ENCODE peak calls at places on chromosomes 16 and 17, in nine cellular contexts. B is CD8-positive, alpha-beta T cell; D is BE2C; C is upper lobe of right lung; K is fibroblast of lung; R is stomach; S is neural progenitor cell; H is cardiac muscle cell; L is RWPE2. G is an unnamed sample.

GRCh38 chr17:70604854-70605253 is 435.5 kb downstream of the KCNJ2 start:
- DNase-seq in B (no peak), D (no peak), C (no peak), K (no peak), R (no peak), S (peak; percentile 28), H (no peak), L (no peak), G (no peak)

GRCh38 chr17:67157732-67158639 is 87.0 kb downstream of the HELZ start:
- DNase-seq in B (no peak), D (peak; percentile 64), C (no peak), K (peak; percentile 22), R (no peak), S (peak; percentile 9), H (peak; percentile 58), L (no peak), G (no peak)

GRCh38 chr16:31221357-31222160 is 4.6 kb upstream of the PYDC1 start:
- DNase-seq in B (no peak), D (no peak), C (no peak), K (no peak), R (no peak), S (no peak), H (no peak), L (no peak), G (no peak)

GRCh38 chr17:19769946-19770652 is 22.0 kb upstream of the ALDH3A1 start:
- DNase-seq in B (no peak), D (no peak), C (no peak), K (peak; percentile 68), R (no peak), S (no peak), H (peak; percentile 54), L (no peak), G (peak; percentile 38)

GRCh38 chr16:22322021-22322471 is 24.8 kb downstream of the POLR3E start:
- DNase-seq in B (no peak), D (no peak), C (peak; percentile 51), K (no peak), R (no peak), S (no peak), H (no peak), L (no peak), G (no peak)

GRCh38 chr16:9102379-9102778 is 10.9 kb downstream of the HAPSTR1 start:
- DNase-seq in B (no peak), D (no peak), C (no peak), K (peak; percentile 94), R (no peak), S (no peak), H (peak; percentile 75), L (no peak), G (no peak)

GRCh38 chr16:67248401-67249177 is at the start of gene SLC9A5:
- DNase-seq in B (no peak), D (peak; percentile 43), C (peak; percentile 74), K (peak; percentile 27), R (no peak), S (peak; percentile 71), H (no peak), L (no peak), G (no peak)

GRCh38 chr16:17784073-17784472 is 313.3 kb upstream of the XYLT1 start:
- DNase-seq in B (no peak), D (no peak), C (no peak), K (peak; percentile 67), R (no peak), S (peak; percentile 87), H (no peak), L (no peak), G (no peak)

DNA sequence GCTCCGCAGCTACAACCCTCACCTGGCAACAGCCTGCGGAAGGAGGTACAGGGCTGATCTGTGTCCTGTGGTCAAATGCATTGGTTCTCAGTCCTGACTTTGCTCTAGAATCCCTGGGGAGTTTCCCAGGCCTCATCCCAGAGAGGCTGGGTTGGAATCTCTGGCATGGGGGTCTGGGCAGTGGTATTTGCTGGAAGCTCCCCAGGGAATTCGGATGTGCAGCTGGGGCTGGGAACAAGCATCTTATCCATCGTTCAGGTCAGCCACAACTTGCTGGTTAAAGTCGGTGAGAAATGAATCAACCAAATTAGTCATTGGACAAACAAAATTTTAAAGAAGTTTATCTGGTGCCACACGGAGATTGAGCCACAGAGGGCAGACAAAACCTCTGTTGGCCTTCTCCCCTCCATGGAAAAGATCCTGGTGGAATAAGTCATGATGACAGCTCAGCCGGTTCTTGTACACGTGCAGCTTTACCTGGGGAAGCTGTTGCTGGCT is 231.2 kb downstream of the FOXL1 start:
- DNase-seq in B (no peak), D (no peak), C (no peak), K (peak; percentile 99), R (no peak), S (no peak), H (peak; percentile 27), L (no peak), G (no peak)
- TF ChIP-seq CTCF in B (no peak), D (no peak), C (no peak), K (peak; percentile 12), R (no peak), S (no peak), H (no peak), L (peak; percentile 54), G (no peak)

GRCh38 chr17:17062356-17062755 is 20.1 kb downstream of the MPRIP start:
- DNase-seq in B (no peak), D (peak; percentile 23), C (peak; percentile 56), K (no peak), R (no peak), S (no peak), H (peak; percentile 45), L (peak; percentile 23), G (no peak)

GRCh38 chr17:17063546-17064122 is 21.4 kb downstream of the MPRIP start:
- DNase-seq in B (no peak), D (no peak), C (peak; percentile 88), K (no peak), R (peak; percentile 39), S (no peak), H (no peak), L (peak; percentile 54), G (no peak)

GRCh38 chr17:17061516-17061915 is 19.3 kb downstream of the MPRIP start:
- DNase-seq in B (no peak), D (no peak), C (peak; percentile 25), K (no peak), R (no peak), S (no peak), H (no peak), L (peak; percentile 32), G (no peak)

GRCh38 chr17:17062866-17063265 is 20.6 kb downstream of the MPRIP start:
- DNase-seq in B (no peak), D (no peak), C (peak; percentile 80), K (no peak), R (no peak), S (no peak), H (no peak), L (peak; percentile 45), G (no peak)

GRCh38 chr17:17064322-17064721 is 22.1 kb downstream of the MPRIP start:
- DNase-seq in B (no peak), D (no peak), C (no peak), K (no peak), R (no peak), S (no peak), H (no peak), L (peak; percentile 20), G (no peak)
- H3K4me1 ChIP-seq in B (peaks cover 19% of the 10 kb centered on the region), D (no peaks in the 10 kb centered on the region), C (peaks cover 37% of the 10 kb centered on the region), K (peaks cover 14% of the 10 kb centered on the region), R (peaks cover 72% of the 10 kb centered on the region), S (no peaks in the 10 kb centered on the region), H (no peaks in the 10 kb centered on the region), L (peaks cover 34% of the 10 kb centered on the region), G (no peaks in the 10 kb centered on the region)

GRCh38 chr17:2483084-2483483 is 28.6 kb downstream of the METTL16 start:
- DNase-seq in B (no peak), D (no peak), C (no peak), K (no peak), R (no peak), S (no peak), H (no peak), L (no peak), G (no peak)
- TF ChIP-seq CTCF in B (no peak), D (no peak), C (no peak), K (no peak), R (no peak), S (no peak), H (no peak), L (no peak), G (no peak)

GRCh38 chr17:32894245-32894644 is 17.3 kb upstream of the MYO1D start:
- DNase-seq in B (no peak), D (no peak), C (no peak), K (no peak), R (no peak), S (no peak), H (no peak), L (no peak), G (no peak)

GRCh38 chr17:32903774-32904673 is 23.9 kb upstream of the TMEM98 start:
- DNase-seq in B (no peak), D (no peak), C (no peak), K (no peak), R (no peak), S (no peak), H (no peak), L (no peak), G (no peak)

GRCh38 chr17:32901743-32902142 is 24.8 kb upstream of the MYO1D start:
- DNase-seq in B (no peak), D (no peak), C (no peak), K (no peak), R (no peak), S (no peak), H (no peak), L (no peak), G (no peak)

DNA sequence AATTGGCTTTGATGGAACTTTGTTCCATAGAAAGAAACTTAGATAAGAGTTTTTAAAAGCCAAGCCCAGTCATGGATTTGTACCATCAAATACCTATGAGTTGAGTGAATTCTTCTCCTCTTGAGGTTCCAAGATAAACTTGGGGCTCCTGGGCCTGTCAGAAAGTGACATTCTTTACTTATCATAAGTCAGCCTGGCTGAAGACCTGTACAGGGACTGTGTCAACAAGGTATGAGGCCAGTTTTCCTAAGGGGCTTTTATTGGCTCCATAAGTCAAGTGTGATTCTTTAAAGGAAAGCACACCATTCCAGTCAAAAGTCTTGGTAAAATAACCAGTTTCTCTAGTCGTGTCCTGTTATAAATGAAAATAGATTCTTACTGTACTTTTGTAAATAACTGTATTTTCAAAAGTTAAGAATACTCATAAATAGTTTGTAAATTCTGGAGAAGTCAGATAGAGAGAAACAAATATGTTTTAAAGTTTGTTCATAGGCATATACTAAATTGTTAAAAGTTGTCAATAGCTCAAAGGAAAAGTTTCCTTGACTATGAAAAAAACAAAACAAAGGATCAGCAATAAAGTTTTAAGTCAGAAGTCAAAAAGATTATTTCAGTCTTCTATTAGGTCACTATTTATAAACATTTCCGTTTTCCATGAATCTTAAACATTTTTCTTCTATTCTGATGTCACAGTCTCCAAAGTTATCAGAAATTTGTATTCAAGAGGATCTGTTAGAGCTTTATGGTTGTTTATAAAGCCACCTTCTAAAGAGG is 22.5 kb upstream of the MYO1D start:
- DNase-seq in B (no peak), D (no peak), C (no peak), K (no peak), R (no peak), S (no peak), H (no peak), L (no peak), G (no peak)
- H3K4me1 ChIP-seq in B (no peaks in the 10 kb centered on the region), D (no peaks in the 10 kb centered on the region), C (no peaks in the 10 kb centered on the region), K (no peaks in the 10 kb centered on the region), R (no peaks in the 10 kb centered on the region), S (no peaks in the 10 kb centered on the region), H (peaks cover 65% of the 10 kb centered on the region), L (no peaks in the 10 kb centered on the region), G (no peaks in the 10 kb centered on the region)

GRCh38 chr16:68264128-68265077 is at the start of gene SLC7A6:
- DNase-seq in B (peak; percentile 86), D (peak; percentile 90), C (peak; percentile 91), K (peak; percentile 68), R (peak; percentile 79), S (peak; percentile 90), H (peak; percentile 81), L (peak; percentile 70), G (peak; percentile 78)
- TF ChIP-seq CTCF in B (peak; percentile 59), D (peak; percentile 63), C (peak; percentile 77), K (no peak), R (no peak), S (peak; percentile 67), H (peak; percentile 77), L (peak; percentile 82), G (peak; percentile 83)

GRCh38 chr17:1047177-1047885 is 50.4 kb downstream of the TIMM22 start:
- DNase-seq in B (no peak), D (no peak), C (peak; percentile 68), K (peak; percentile 64), R (no peak), S (no peak), H (peak; percentile 12), L (no peak), G (peak; percentile 71)
- H3K4me1 ChIP-seq in B (no peaks in the 10 kb centered on the region), D (no peaks in the 10 kb centered on the region), C (peaks cover 23% of the 10 kb centered on the region), K (peaks cover 11% of the 10 kb centered on the region), R (peaks cover 36% of the 10 kb centered on the region), S (peaks cover 8% of the 10 kb centered on the region), H (peaks cover 17% of the 10 kb centered on the region), L (no peaks in the 10 kb centered on the region), G (no peaks in the 10 kb centered on the region)

G was measured in right atrium auricular region.